ENCODE peak calls at places on chromosomes 2 and 18, in eight cellular contexts. W, K, N, P, R, H, E and M are unnamed samples.

GRCh38 chr2:227474406-227474805 is 2.5 kb downstream of the AGFG1 start:
- DNase-seq in W (no peak), K (no peak), N (no peak), P (no peak), R (no peak), H (peak), E (no peak), M (no peak)

GRCh38 chr2:195486987-195487644 is 169.9 kb upstream of the SLC39A10 start:
- DNase-seq in W (no peak), K (peak), N (peak), P (peak), R (no peak), H (peak), E (peak), M (no peak)

GRCh38 chr18:54775686-54776085 is 52.6 kb upstream of the RAB27B start:
- DNase-seq in W (no peak), K (peak), N (no peak), P (no peak), R (peak), H (peak), E (peak), M (peak)

GRCh38 chr2:217993055-217993645 is 9.6 kb downstream of the TNS1 start:
- DNase-seq in W (no peak), K (peak), N (no peak), P (no peak), R (no peak), H (peak), E (no peak), M (no peak)

GRCh38 chr2:26580151-26580550 is 61.0 kb downstream of the CIB4 start:
- DNase-seq in W (no peak), K (no peak), N (no peak), P (no peak), R (no peak), H (no peak), E (no peak), M (peak)

GRCh38 chr2:128644156-128644555 is 325.5 kb upstream of the HS6ST1 start:
- DNase-seq in W (peak), K (no peak), N (no peak), P (no peak), R (peak), H (no peak), E (no peak), M (no peak)

GRCh38 chr18:13680612-13681011 is 45.7 kb downstream of the FAM210A start:
- DNase-seq in W (peak), K (no peak), N (peak), P (no peak), R (peak), H (no peak), E (peak), M (peak)

GRCh38 chr2:164794432-164795231 is 47.0 kb downstream of the COBLL1 start:
- DNase-seq in W (no peak), K (no peak), N (no peak), P (no peak), R (no peak), H (no peak), E (no peak), M (no peak)

GRCh38 chr2:11829947-11830707 is 83.7 kb downstream of the LPIN1 start:
- DNase-seq in W (peak), K (peak), N (peak), P (peak), R (peak), H (peak), E (peak), M (peak)

GRCh38 chr2:200306969-200307811 is 697 bp downstream of the SPATS2L start:
- DNase-seq in W (peak), K (peak), N (peak), P (peak), R (peak), H (peak), E (no peak), M (peak)

GRCh38 chr2:106961328-106961727 is 75.4 kb upstream of the ST6GAL2 start:
- DNase-seq in W (no peak), K (no peak), N (no peak), P (no peak), R (no peak), H (no peak), E (no peak), M (no peak)

GRCh38 chr2:65177754-65178442 is 48.0 kb upstream of the RAB1A start:
- DNase-seq in W (no peak), K (no peak), N (peak), P (no peak), R (no peak), H (no peak), E (no peak), M (no peak)

GRCh38 chr2:1882471-1882870 is 138.2 kb upstream of the PXDN start:
- DNase-seq in W (peak), K (no peak), N (no peak), P (no peak), R (no peak), H (no peak), E (no peak), M (no peak)

GRCh38 chr2:219352448-219353023 is 20.0 kb upstream of the RESP18 start:
- DNase-seq in W (peak), K (peak), N (peak), P (peak), R (peak), H (peak), E (peak), M (peak)
- TF ChIP-seq EZH2phosphoT487 in W (no peak), K (no peak), N (no peak), P (no peak), R (no peak), H (no peak), E (no peak), M (no peak)

DNA sequence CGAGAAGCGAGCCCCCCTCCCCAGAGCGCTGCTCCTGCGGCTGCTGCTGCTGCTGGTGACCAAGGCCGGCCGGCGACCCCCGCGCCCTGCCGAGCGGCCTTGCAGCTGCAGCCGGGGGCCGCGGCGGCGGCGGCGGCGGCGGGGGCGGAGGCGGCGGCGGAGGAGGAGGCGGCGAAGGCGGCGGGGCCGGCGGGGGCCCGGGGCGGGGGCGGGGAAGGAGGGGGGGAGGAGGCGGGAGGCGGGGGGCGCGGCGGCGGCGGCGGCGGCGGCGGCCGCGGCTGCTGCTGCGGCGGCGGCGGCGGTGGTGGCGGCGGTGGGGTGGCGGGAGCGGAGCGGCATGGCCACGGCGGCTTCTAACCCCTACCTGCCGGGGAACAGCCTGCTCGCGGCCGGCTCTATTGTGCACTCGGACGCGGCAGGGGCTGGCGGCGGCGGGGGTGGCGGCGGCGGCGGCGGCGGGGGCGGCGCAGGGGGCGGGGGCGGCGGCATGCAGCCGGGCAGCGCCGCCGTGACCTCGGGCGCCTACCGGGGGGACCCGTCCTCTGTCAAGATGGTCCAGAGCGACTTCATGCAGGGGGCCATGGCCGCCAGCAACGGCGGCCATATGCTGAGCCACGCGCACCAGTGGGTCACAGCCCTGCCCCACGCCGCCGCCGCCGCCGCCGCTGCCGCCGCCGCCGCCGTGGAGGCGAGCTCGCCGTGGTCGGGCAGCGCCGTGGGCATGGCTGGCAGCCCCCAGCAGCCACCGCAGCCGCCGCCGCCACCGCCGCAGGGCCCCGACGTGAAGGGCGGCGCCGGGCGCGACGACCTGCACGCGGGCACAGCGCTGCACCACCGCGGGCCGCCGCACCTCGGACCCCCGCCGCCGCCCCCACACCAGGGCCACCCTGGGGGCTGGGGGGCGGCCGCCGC is 1.5 kb downstream of the POU3F3 start:
- DNase-seq in W (peak), K (no peak), N (no peak), P (no peak), R (peak), H (no peak), E (no peak), M (peak)
- TF ChIP-seq EZH2phosphoT487 in W (no peak), K (no peak), N (no peak), P (no peak), R (peak), H (no peak), E (no peak), M (no peak)

GRCh38 chr2:84293791-84294380 is 165.2 kb downstream of the SUCLG1 start:
- DNase-seq in W (no peak), K (no peak), N (peak), P (no peak), R (no peak), H (no peak), E (no peak), M (no peak)
- TF ChIP-seq EZH2phosphoT487 in W (no peak), K (no peak), N (no peak), P (no peak), R (no peak), H (no peak), E (no peak), M (no peak)

DNA sequence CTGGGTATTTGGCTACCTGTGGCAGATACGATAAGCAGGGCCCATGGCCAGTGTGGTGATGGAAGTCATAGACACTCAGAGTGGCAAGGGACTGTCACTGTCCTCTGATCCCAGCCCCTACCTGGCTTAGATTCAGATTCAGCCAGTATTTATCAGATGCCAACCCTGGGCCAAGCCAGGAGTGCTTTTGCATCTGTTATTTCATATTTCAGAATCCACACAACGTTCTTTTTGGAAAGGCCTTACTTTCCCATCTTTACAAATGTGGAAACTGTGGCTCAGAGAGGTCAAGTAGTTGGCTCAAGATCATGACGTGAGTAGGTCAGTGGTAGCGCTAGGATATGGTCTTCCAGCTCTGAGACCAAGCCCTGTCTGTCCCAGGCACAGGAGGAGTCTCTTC is 101.0 kb downstream of the MCFD2 start:
- DNase-seq in W (no peak), K (no peak), N (no peak), P (no peak), R (no peak), H (no peak), E (no peak), M (no peak)
- TF ChIP-seq EZH2phosphoT487 in W (no peak), K (no peak), N (no peak), P (no peak), R (no peak), H (no peak), E (no peak), M (no peak)